ENCODE peak calls at places on chromosomes 12 and 14, in five cellular contexts. G, Q, N, E and X are unnamed samples.

GRCh38 chr14:49585803-49586672 is at the start of gene RPS29:
- DNase-seq in G (peak), N (peak), Q (peak), E (peak), X (peak)

GRCh38 chr14:104769324-104770071 is 16.6 kb downstream of the SIVA1 start:
- DNase-seq in E (no peak), G (no peak), N (no peak), Q (peak), X (no peak)

GRCh38 chr12:71442567-71442931 is 3.0 kb downstream of the LGR5 start:
- DNase-seq in Q (no peak), G (no peak), E (no peak), N (no peak), X (no peak)

GRCh38 chr12:22598763-22599161 is 26.2 kb upstream of the ETNK1 start:
- DNase-seq in Q (no peak), E (no peak), G (no peak), N (no peak), X (no peak)

GRCh38 chr14:90658541-90658967 is 157.7 kb downstream of the TTC7B start:
- DNase-seq in Q (no peak), E (peak), G (no peak), N (no peak), X (no peak)

GRCh38 chr14:56816575-56817391 is 6.5 kb upstream of the OTX2 start:
- DNase-seq in Q (no peak), N (no peak), E (no peak), G (no peak), X (no peak)

GRCh38 chr14:69269381-69269780 is 9.4 kb downstream of the GALNT16 start:
- DNase-seq in Q (no peak), N (no peak), E (no peak), G (no peak), X (no peak)

GRCh38 chr14:33509927-33510535 is 440.8 kb downstream of the EGLN3 start:
- DNase-seq in G (no peak), Q (no peak), E (no peak), N (peak), X (no peak)

GRCh38 chr14:95515523-95516517 is 630 bp downstream of the SYNE3 start:
- DNase-seq in E (peak), Q (peak), N (peak), G (peak), X (peak)

GRCh38 chr12:91744613-91745012 is 401.0 kb downstream of the BTG1 start:
- DNase-seq in G (no peak), Q (no peak), E (no peak), N (no peak), X (no peak)

GRCh38 chr12:32907898-32908476 is 11.4 kb upstream of the PKP2 start:
- DNase-seq in G (no peak), Q (no peak), E (no peak), N (no peak), X (no peak)

GRCh38 chr12:89706551-89707348 is 1.9 kb downstream of the ATP2B1 start:
- DNase-seq in Q (peak), G (peak), E (peak), N (peak), X (no peak)

GRCh38 chr12:90281156-90281868 is 572.7 kb upstream of the ATP2B1 start:
- DNase-seq in G (no peak), E (no peak), Q (no peak), N (no peak), X (no peak)

GRCh38 chr14:93729993-93730392 is 58.3 kb downstream of the PRIMA1 start:
- DNase-seq in G (no peak), Q (no peak), E (no peak), N (no peak), X (no peak)

DNA sequence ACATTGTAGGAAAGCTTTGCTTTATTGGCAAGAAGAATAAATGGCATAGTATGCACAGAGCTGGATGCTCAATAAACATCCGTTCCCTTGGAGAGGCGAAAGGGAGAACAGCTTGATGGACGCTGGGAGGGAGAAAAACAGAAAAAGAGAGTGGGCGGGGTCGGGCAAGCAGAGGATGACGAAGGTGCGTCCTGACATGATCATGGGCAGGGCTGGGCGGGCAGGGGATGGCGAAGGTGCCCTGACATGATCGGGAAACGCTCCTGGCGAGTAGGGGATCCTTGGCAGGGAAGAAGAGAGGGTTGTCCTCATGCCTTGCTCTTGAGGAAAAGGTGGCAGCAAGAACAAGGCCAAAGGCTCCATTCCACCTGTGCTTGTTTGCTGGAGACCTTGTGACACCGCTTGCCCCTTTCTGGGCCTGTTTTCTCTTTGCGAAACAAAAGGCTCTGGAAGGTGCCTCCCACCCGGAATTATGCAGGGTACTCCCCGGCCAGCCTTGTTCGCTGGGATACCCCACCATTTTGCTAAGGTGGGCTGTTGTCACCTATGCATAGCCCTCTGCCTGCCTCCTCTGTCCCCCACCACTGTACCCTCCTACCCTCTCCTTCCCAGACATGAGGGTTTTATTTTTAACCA is 21.1 kb downstream of the IRF2BPL start:
- DNase-seq in G (no peak), N (no peak), E (no peak), Q (no peak), X (no peak)
- TF ChIP-seq CTCF in G (no peak), N (no peak), E (no peak), Q (no peak), X (no peak)

DNA sequence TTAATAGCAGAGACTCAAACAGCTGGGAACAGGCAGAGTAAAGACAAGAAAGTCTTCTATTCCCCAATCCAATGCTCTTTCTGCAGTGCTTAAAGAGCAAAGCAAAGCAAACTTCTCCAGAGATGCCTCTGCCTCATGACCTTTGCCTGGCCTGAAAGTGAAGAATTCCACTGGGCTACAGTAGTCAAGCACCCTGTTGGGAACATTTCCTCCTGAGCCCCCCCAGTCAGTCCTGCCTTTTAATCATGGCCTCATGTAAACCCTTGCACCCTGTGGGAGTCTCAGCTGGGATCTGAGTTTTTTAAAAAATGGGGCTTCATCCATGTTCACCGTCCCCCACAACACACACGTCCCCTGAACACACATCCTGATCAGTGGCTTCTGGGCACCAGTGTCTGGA is 62.7 kb upstream of the TSPAN11 start:
- DNase-seq in Q (no peak), N (no peak), E (no peak), G (no peak), X (no peak)
- TF ChIP-seq CTCF in Q (no peak), N (no peak), E (no peak), G (no peak), X (no peak)

GRCh38 chr12:130013771-130014484 is 110.1 kb upstream of the TMEM132D start:
- DNase-seq in E (peak), N (no peak), Q (no peak), G (no peak), X (no peak)

GRCh38 chr12:130016986-130017385 is 113.2 kb upstream of the TMEM132D start:
- DNase-seq in E (no peak), Q (no peak), G (no peak), N (no peak), X (no peak)

GRCh38 chr12:130016194-130016593 is 112.4 kb upstream of the TMEM132D start:
- DNase-seq in G (no peak), E (no peak), N (no peak), Q (no peak), X (no peak)

GRCh38 chr12:130011611-130012385 is 108.0 kb upstream of the TMEM132D start:
- DNase-seq in G (no peak), E (no peak), N (no peak), Q (no peak), X (no peak)

GRCh38 chr12:130014485-130014807 is 110.6 kb upstream of the TMEM132D start:
- DNase-seq in Q (no peak), N (no peak), G (no peak), E (no peak), X (no peak)
- TF ChIP-seq CTCF in Q (no peak), N (no peak), G (no peak), E (no peak), X (no peak)

GRCh38 chr12:121227294-121227693 is 17.4 kb downstream of the P2RX4 start:
- DNase-seq in G (no peak), N (no peak), E (peak), Q (no peak), X (peak)
- TF ChIP-seq CTCF in G (no peak), N (no peak), E (no peak), Q (no peak), X (peak)

DNA sequence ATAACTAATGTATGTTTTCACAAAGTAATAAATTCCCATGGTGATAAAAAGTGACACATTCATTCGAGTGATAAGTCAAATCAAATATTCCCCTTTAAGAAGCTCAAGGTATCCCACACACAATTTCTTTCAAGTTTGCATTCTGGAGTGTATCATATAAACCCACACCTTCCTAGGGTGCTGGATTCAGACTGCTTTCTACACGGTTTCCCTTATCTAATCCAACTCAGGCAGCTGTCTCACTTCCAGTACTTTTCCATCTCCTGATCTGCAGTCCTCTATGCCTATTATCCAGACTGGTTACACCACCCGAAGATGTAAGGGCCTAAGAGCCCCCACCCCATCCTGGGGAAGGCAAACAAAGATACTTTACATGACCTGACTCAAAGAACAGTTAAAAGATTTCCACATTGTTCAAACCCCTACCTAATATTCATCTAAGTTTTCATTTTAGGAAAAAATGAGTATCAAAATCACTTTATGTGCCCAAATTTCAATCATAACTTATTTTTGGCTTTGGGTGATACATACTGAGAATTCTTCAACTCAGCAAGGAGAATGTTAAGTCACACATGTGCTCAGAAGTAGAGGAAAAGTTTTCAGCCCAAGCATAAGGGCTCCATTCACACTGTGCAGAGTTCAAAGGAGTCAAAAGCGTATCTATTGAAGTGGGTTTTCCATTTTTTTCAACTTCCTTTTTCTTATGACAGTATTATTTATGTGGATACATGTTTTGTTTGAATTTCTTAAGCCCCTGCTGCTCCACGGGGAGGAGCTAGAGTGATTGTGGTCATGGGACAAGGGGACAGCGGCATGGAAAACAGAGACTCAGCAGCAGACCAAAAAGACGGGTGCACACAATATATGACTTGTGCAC is 41.8 kb downstream of the CORO1C start:
- DNase-seq in E (no peak), G (no peak), Q (peak), N (peak), X (no peak)
- TF ChIP-seq CTCF in E (no peak), G (no peak), Q (peak), N (peak), X (no peak)

DNA sequence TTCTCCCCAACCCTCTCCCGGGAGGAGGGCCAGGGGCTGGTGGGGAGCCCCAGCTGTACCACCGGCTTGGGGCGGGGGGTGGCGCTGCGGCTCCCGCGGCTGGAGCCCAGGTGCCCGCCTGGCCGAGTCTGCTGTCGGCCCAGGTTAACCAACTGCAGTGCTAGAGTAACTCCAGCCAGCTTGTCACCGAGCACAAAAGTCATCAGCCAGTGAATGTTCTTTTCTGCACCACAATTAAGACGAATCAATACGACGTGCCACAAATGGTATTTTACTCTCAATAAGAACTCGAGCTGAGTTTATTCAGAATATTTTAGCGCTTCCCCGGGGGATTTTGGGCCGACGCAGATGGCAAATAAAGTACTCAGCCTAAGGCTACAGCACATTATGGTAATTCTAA is 83.3 kb downstream of the BCL11B start:
- DNase-seq in Q (no peak), G (no peak), E (no peak), N (no peak), X (no peak)
- TF ChIP-seq CTCF in Q (no peak), G (no peak), E (no peak), N (no peak), X (no peak)

GRCh38 chr14:65255583-65256443 is 153.5 kb upstream of the MAX start:
- DNase-seq in E (no peak), N (no peak), Q (no peak), G (no peak), X (no peak)
- TF ChIP-seq CTCF in E (no peak), N (no peak), Q (no peak), G (no peak), X (no peak)